ENCODE peak calls at places on chromosomes 2 and 18, in six cellular contexts. E, Y, S, V, C and K are unnamed samples.

GRCh38 chr2:188079176-188079575 is 212.5 kb upstream of the GULP1 start:
- DNase-seq in E (no peak), Y (no peak), S (no peak), V (no peak), C (no peak), K (no peak)

GRCh38 chr2:199278099-199278498 is 179.6 kb downstream of the SATB2 start:
- DNase-seq in E (no peak), Y (no peak), S (no peak), V (no peak), C (no peak), K (peak)

GRCh38 chr2:154600931-154601494 is 97.5 kb upstream of the KCNJ3 start:
- DNase-seq in E (no peak), Y (no peak), S (no peak), V (no peak), C (no peak), K (no peak)

GRCh38 chr18:38551881-38552280 is 986.3 kb upstream of the CELF4 start:
- DNase-seq in E (no peak), Y (no peak), S (no peak), V (no peak), C (no peak), K (peak)

GRCh38 chr2:176101216-176101845 is 1.7 kb downstream of the HOXD12 start:
- DNase-seq in E (no peak), Y (no peak), S (no peak), V (no peak), C (no peak), K (no peak)

GRCh38 chr2:118168606-118169005 is 80.3 kb downstream of the INSIG2 start:
- DNase-seq in E (no peak), Y (no peak), S (no peak), V (no peak), C (no peak), K (peak)

GRCh38 chr2:158573739-158574138 is 117.0 kb downstream of the PKP4 start:
- DNase-seq in E (no peak), Y (no peak), S (peak), V (no peak), C (no peak), K (no peak)

GRCh38 chr2:113376935-113377445 is 60.5 kb upstream of the ZNG1B start:
- DNase-seq in E (no peak), Y (no peak), S (no peak), V (no peak), C (no peak), K (no peak)

GRCh38 chr18:69217271-69217670 is 183.4 kb upstream of the DOK6 start:
- DNase-seq in E (no peak), Y (no peak), S (no peak), V (no peak), C (no peak), K (no peak)

GRCh38 chr2:51237626-51238271 is 205.8 kb upstream of the NRXN1 start:
- DNase-seq in E (no peak), Y (no peak), S (no peak), V (no peak), C (no peak), K (no peak)

GRCh38 chr2:29042581-29043075 is 31.7 kb downstream of the PCARE start:
- DNase-seq in E (no peak), Y (no peak), S (no peak), V (no peak), C (no peak), K (no peak)

GRCh38 chr2:204538179-204539009 is 6.9 kb upstream of the PARD3B start:
- DNase-seq in E (no peak), Y (peak), S (peak), V (no peak), C (peak), K (no peak)

GRCh38 chr2:9809064-9809356 is 34.3 kb upstream of the TAF1B start:
- DNase-seq in E (no peak), Y (peak), S (no peak), V (no peak), C (peak), K (peak)

GRCh38 chr2:121209014-121209610 is 75.9 kb downstream of the TFCP2L1 start:
- DNase-seq in E (no peak), Y (no peak), S (no peak), V (no peak), C (no peak), K (no peak)

GRCh38 chr2:43131051-43131889 is 95.1 kb downstream of the ZFP36L2 start:
- DNase-seq in E (peak), Y (peak), S (peak), V (peak), C (peak), K (peak)

GRCh38 chr18:41146301-41146700 is 808.7 kb upstream of the PIK3C3 start:
- DNase-seq in E (no peak), Y (no peak), S (no peak), V (no peak), C (no peak), K (no peak)

GRCh38 chr2:44836174-44836573 is 105.3 kb upstream of the SIX3 start:
- DNase-seq in E (no peak), Y (no peak), S (no peak), V (no peak), C (no peak), K (no peak)

GRCh38 chr2:42021490-42021889 is 26.3 kb upstream of the PKDCC start:
- DNase-seq in E (no peak), Y (no peak), S (no peak), V (no peak), C (no peak), K (no peak)

GRCh38 chr2:60295591-60295962 is 257.9 kb downstream of the BCL11A start:
- DNase-seq in E (no peak), Y (no peak), S (peak), V (no peak), C (no peak), K (no peak)

GRCh38 chr2:45935791-45936622 is 284.5 kb downstream of the PRKCE start:
- DNase-seq in E (peak), Y (peak), S (peak), V (peak), C (peak), K (peak)

GRCh38 chr2:166240387-166241313 is 112.8 kb upstream of the SCN1A start:
- DNase-seq in E (no peak), Y (no peak), S (no peak), V (no peak), C (no peak), K (peak)

GRCh38 chr2:47784349-47784851 is 1.5 kb downstream of the MSH6 start:
- DNase-seq in E (no peak), Y (no peak), S (no peak), V (no peak), C (no peak), K (no peak)

GRCh38 chr2:120470041-120470716 is 124.2 kb downstream of the INHBB start:
- DNase-seq in E (peak), Y (peak), S (no peak), V (peak), C (peak), K (peak)

GRCh38 chr2:38190542-38191218 is 114.7 kb upstream of the CYP1B1 start:
- DNase-seq in E (no peak), Y (no peak), S (no peak), V (no peak), C (no peak), K (no peak)

GRCh38 chr2:170530284-170530745 is 184.8 kb upstream of the SP5 start:
- DNase-seq in E (peak), Y (peak), S (peak), V (peak), C (peak), K (no peak)

GRCh38 chr2:140178224-140178623 is 1398.0 kb upstream of the NXPH2 start:
- DNase-seq in E (no peak), Y (no peak), S (no peak), V (no peak), C (no peak), K (no peak)

GRCh38 chr2:96638144-96639121 is at the start of gene KANSL3:
- DNase-seq in E (peak), Y (peak), S (peak), V (peak), C (peak), K (peak)
- TF ChIP-seq CTCF in E (no peak), Y (no peak), S (no peak), V (no peak), C (no peak), K (no peak)

GRCh38 chr2:7440985-7441384 is 523.8 kb downstream of the RNF144A start:
- DNase-seq in E (no peak), Y (no peak), S (no peak), V (no peak), C (no peak), K (no peak)
- H3K27ac ChIP-seq in E (no peak), Y (no peak), S (no peak), V (no peak), C (no peak), K (no peak)

DNA sequence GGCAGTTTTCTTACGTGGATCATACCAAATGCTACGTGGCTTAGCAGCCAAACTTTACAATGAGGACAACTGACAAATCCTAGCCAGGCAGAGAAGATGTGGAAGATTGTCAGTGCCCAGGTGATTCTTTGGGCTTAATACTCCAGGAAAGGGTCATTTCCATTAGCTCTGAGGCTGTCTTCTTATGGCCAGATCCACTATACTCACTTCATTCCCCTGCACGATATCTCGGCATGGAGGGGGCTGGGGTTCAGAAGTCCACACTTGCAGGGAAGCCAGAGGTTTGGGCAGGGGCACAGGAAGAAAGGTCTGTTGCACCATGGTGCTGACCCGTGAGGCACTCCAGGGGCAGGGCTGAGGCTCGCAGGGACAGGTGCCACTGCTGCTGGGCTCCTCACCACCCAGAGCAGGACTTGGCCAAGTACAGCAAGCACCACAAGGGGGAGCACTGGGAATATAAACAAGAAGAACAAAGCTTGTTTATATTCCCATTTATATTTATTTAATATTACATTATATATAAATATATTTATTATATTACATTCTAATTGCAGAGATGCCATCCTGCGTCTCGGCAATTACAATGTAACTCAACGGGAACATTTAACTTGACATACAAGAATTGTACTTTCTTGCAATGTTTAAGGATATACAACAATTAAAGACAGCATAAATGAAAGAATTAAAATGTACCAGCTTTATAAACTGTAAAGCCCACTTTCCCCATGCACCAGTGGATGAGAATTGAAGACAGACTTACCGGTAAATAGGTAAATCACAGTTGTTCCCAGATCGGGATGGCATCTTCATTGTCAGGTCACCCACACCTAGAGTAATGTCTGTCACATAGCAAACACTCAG is 27.2 kb downstream of the CLUL1 start:
- DNase-seq in E (no peak), Y (peak), S (peak), V (peak), C (peak), K (peak)
- TF ChIP-seq CTCF in E (peak), Y (peak), S (peak), V (peak), C (peak), K (peak)

GRCh38 chr2:234958311-234958710 is 6.5 kb downstream of the SH3BP4 start:
- DNase-seq in E (no peak), Y (no peak), S (no peak), V (no peak), C (peak), K (no peak)
- H3K27ac ChIP-seq in E (no peak), Y (peak), S (no peak), V (peak), C (no peak), K (peak)

DNA sequence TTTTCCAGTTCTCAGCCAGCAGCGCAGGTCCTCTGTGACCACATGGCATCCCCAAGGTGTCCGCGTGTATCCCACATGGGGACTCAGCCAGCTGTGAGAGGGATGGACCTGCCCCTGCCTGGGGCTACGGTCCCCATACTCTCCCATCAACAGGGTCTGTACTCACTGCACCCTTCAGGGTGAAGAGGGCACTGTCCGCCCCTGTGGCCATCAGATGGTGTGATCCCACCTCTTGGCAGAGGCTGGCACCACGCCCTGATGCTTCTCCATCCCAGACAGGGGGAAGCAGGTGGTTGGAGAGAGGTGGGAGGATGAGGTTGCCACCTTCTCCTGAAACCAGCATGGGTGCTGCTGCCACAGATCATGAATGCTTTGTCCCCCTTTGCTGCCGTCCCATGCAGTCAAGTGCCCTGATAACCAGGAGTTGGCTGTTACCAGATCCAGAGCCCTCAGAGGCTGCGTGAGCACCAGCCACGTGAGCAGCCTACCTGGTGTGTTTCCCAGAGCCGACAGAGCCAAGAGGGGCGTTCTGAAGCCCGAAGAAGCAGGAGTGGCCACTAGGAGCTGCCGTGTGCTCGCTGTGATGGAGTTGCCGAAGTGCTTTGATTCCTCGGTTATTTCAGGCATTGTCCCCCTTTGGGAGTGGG is 93.9 kb downstream of the SH3RF3 start:
- DNase-seq in E (no peak), Y (no peak), S (peak), V (no peak), C (no peak), K (no peak)
- TF ChIP-seq CTCF in E (no peak), Y (no peak), S (peak), V (no peak), C (no peak), K (no peak)

GRCh38 chr18:79399275-79400081 is 3.7 kb downstream of the NFATC1 start:
- DNase-seq in E (no peak), Y (no peak), S (no peak), V (no peak), C (peak), K (no peak)
- H3K27ac ChIP-seq in E (no peak), Y (peak), S (no peak), V (peak), C (peak), K (peak)

GRCh38 chr2:100264651-100265050 is 57.6 kb downstream of the LONRF2 start:
- DNase-seq in E (no peak), Y (no peak), S (no peak), V (no peak), C (no peak), K (no peak)
- TF ChIP-seq CTCF in E (no peak), Y (no peak), S (no peak), V (no peak), C (no peak), K (no peak)

GRCh38 chr2:25281581-25281980 is 60.1 kb downstream of the DNMT3A start:
- DNase-seq in E (no peak), Y (no peak), S (no peak), V (no peak), C (no peak), K (no peak)

GRCh38 chr2:25276569-25277465 is 64.9 kb downstream of the DNMT3A start:
- DNase-seq in E (no peak), Y (peak), S (peak), V (peak), C (peak), K (no peak)

GRCh38 chr2:25283921-25284320 is 57.8 kb downstream of the DNMT3A start:
- DNase-seq in E (no peak), Y (no peak), S (no peak), V (no peak), C (no peak), K (no peak)

GRCh38 chr2:25279091-25279651 is 62.6 kb downstream of the DNMT3A start:
- DNase-seq in E (no peak), Y (peak), S (no peak), V (no peak), C (peak), K (peak)

GRCh38 chr2:25280066-25280687 is 61.5 kb downstream of the DNMT3A start:
- DNase-seq in E (no peak), Y (no peak), S (no peak), V (no peak), C (no peak), K (no peak)
- H3K27ac ChIP-seq in E (no peak), Y (peak), S (no peak), V (no peak), C (peak), K (peak)

GRCh38 chr2:167415068-167415467 is 526.8 kb downstream of the XIRP2 start:
- DNase-seq in E (no peak), Y (no peak), S (no peak), V (no peak), C (no peak), K (no peak)

GRCh38 chr2:167406558-167406957 is 518.3 kb downstream of the XIRP2 start:
- DNase-seq in E (no peak), Y (no peak), S (peak), V (no peak), C (no peak), K (no peak)

GRCh38 chr2:167411367-167411766 is 523.1 kb downstream of the XIRP2 start:
- DNase-seq in E (no peak), Y (no peak), S (no peak), V (no peak), C (no peak), K (no peak)
- TF ChIP-seq CTCF in E (no peak), Y (no peak), S (no peak), V (no peak), C (no peak), K (no peak)